ENCODE peak calls at places on chromosomes 6 and 20, in ten cellular contexts. F, C, B, I, D, Q, R, O, A and E are unnamed samples.

GRCh38 chr6:148238713-148239112 is 103.9 kb upstream of the SASH1 start:
- DNase-seq in B (no peak), I (no peak), R (no peak), O (no peak), F (no peak), C (no peak), D (no peak), Q (no peak), A (no peak), E (no peak)

GRCh38 chr6:132147530-132148011 is 196.4 kb upstream of the CCN2 start:
- DNase-seq in R (peak), C (no peak), Q (peak), A (no peak), O (no peak), B (no peak), I (peak), D (peak), F (no peak), E (no peak)

GRCh38 chr6:28765978-28766351 is 157.8 kb downstream of the TRIM27 start:
- DNase-seq in R (no peak), D (no peak), I (no peak), O (no peak), Q (no peak), A (peak), F (no peak), B (no peak), C (no peak), E (no peak)

GRCh38 chr6:155078331-155078745 is 83.2 kb downstream of the TIAM2 start:
- DNase-seq in C (no peak), Q (no peak), R (no peak), B (peak), F (no peak), A (peak), O (no peak), D (peak), I (no peak), E (no peak)

GRCh38 chr20:57618091-57618765 is 2.0 kb downstream of the ZBP1 start:
- DNase-seq in C (no peak), F (peak), A (peak), R (no peak), Q (no peak), B (no peak), I (no peak), D (no peak), O (peak), E (no peak)

GRCh38 chr6:37168809-37169457 is 1.0 kb upstream of the PIM1 start:
- DNase-seq in I (peak), O (peak), B (no peak), D (no peak), R (peak), A (no peak), C (no peak), Q (no peak), F (no peak), E (no peak)

GRCh38 chr6:157715766-157716171 is 107.3 kb upstream of the SNX9 start:
- DNase-seq in B (peak), R (peak), O (no peak), D (peak), Q (peak), I (no peak), C (no peak), A (peak), F (no peak), E (no peak)

GRCh38 chr6:53578371-53578770 is 33.5 kb upstream of the GCLC start:
- DNase-seq in A (no peak), B (no peak), D (no peak), C (no peak), F (no peak), O (no peak), I (no peak), R (no peak), Q (no peak), E (no peak)

GRCh38 chr6:104326173-104327001 is 533.3 kb downstream of the HACE1 start:
- DNase-seq in D (peak), R (peak), B (no peak), A (no peak), C (no peak), I (no peak), Q (peak), F (no peak), O (no peak), E (no peak)

GRCh38 chr20:47557218-47557617 is 55.5 kb downstream of the NCOA3 start:
- DNase-seq in F (no peak), R (no peak), D (no peak), A (no peak), B (no peak), Q (no peak), O (no peak), I (no peak), C (no peak), E (no peak)

GRCh38 chr6:21102201-21102600 is 491.4 kb upstream of the SOX4 start:
- DNase-seq in R (no peak), Q (no peak), C (no peak), F (no peak), A (no peak), I (peak), D (no peak), O (peak), B (no peak), E (no peak)

GRCh38 chr6:140915001-140915950 is 1217.4 kb upstream of the GJE1 start:
- DNase-seq in R (peak), D (no peak), B (no peak), F (no peak), A (no peak), Q (peak), C (no peak), O (no peak), I (no peak), E (no peak)

GRCh38 chr6:89371849-89372505 is 19.5 kb upstream of the UBE2J1 start:
- DNase-seq in I (peak), Q (peak), D (peak), B (peak), O (peak), A (peak), F (peak), C (peak), R (peak), E (peak)

GRCh38 chr20:38168791-38169589 is 3.9 kb upstream of the TGM2 start:
- DNase-seq in Q (no peak), B (no peak), R (no peak), O (no peak), F (no peak), A (no peak), C (no peak), D (no peak), I (no peak), E (no peak)

GRCh38 chr6:164109770-164110140 is 695.2 kb downstream of the QKI start:
- DNase-seq in C (no peak), B (no peak), O (peak), A (peak), I (peak), Q (peak), R (peak), D (peak), F (no peak), E (no peak)

GRCh38 chr20:35472209-35472608 is 16.8 kb downstream of the CEP250 start:
- DNase-seq in Q (no peak), O (no peak), I (no peak), C (no peak), A (no peak), D (no peak), B (no peak), R (no peak), F (no peak), E (no peak)

GRCh38 chr6:124714728-124715127 is 247.5 kb upstream of the RNF217 start:
- DNase-seq in O (no peak), Q (no peak), D (no peak), R (no peak), B (no peak), I (no peak), C (no peak), F (no peak), A (no peak), E (no peak)

GRCh38 chr6:26197736-26198625 is 110.8 kb downstream of the HFE start:
- DNase-seq in R (peak), C (no peak), D (peak), Q (no peak), O (peak), B (peak), A (peak), F (peak), I (peak), E (no peak)

GRCh38 chr20:25632940-25633790 is 9.4 kb upstream of the NANP start:
- DNase-seq in R (no peak), F (no peak), A (no peak), I (no peak), C (no peak), Q (peak), B (no peak), O (no peak), D (no peak), E (no peak)

GRCh38 chr6:7124631-7125030 is 16.9 kb downstream of the RREB1 start:
- DNase-seq in A (no peak), D (no peak), C (no peak), R (peak), O (no peak), Q (no peak), B (no peak), I (no peak), F (no peak), E (no peak)

GRCh38 chr6:113599444-113599843 is 257.7 kb upstream of the MARCKS start:
- DNase-seq in R (peak), A (no peak), I (no peak), F (no peak), C (no peak), Q (no peak), O (no peak), D (peak), B (no peak), E (no peak)

GRCh38 chr6:109872968-109873545 is 105.1 kb upstream of the GPR6 start:
- DNase-seq in A (no peak), D (no peak), B (no peak), R (no peak), I (no peak), F (no peak), Q (no peak), O (no peak), C (no peak), E (no peak)

GRCh38 chr6:33988121-33989015 is 157.5 kb downstream of the GRM4 start:
- DNase-seq in F (no peak), B (peak), O (no peak), Q (no peak), A (peak), I (no peak), C (no peak), R (no peak), D (no peak), E (no peak)

GRCh38 chr6:169371344-169372144 is 117.9 kb upstream of the THBS2 start:
- DNase-seq in O (peak), D (peak), C (no peak), I (peak), Q (peak), A (peak), F (no peak), R (no peak), B (no peak), E (no peak)

GRCh38 chr6:127547909-127548649 is 28.9 kb upstream of the C6orf58 start:
- DNase-seq in B (no peak), Q (peak), I (peak), D (peak), R (peak), C (no peak), F (no peak), O (no peak), A (no peak), E (no peak)

GRCh38 chr20:63413963-63414684 is 53.0 kb upstream of the CHRNA4 start:
- DNase-seq in O (no peak), F (no peak), Q (no peak), C (no peak), D (no peak), I (no peak), A (no peak), R (no peak), B (no peak), E (no peak)

GRCh38 chr6:1348675-1349074 is 36.8 kb downstream of the FOXQ1 start:
- DNase-seq in C (no peak), A (no peak), Q (peak), R (peak), O (no peak), D (peak), I (peak), F (no peak), B (no peak), E (no peak)

GRCh38 chr6:167420858-167421766 is 96.2 kb downstream of the TTLL2 start:
- DNase-seq in C (no peak), O (no peak), A (peak), I (no peak), R (no peak), D (no peak), B (no peak), Q (no peak), F (no peak), E (no peak)

GRCh38 chr6:90231308-90231707 is 65.3 kb downstream of the BACH2 start:
- DNase-seq in O (no peak), R (no peak), D (no peak), F (no peak), Q (no peak), B (no peak), I (no peak), C (no peak), A (no peak), E (no peak)

GRCh38 chr6:70194421-70194820 is 108.5 kb downstream of the COL9A1 start:
- DNase-seq in D (no peak), O (no peak), F (no peak), C (no peak), B (no peak), I (no peak), Q (no peak), R (no peak), A (no peak), E (no peak)

GRCh38 chr6:36788768-36789167 is 50.5 kb downstream of the CPNE5 start:
- DNase-seq in D (peak), I (peak), R (no peak), Q (no peak), O (peak), F (no peak), A (no peak), B (no peak), C (no peak), E (no peak)

GRCh38 chr6:75431379-75431778 is 62.2 kb downstream of the FILIP1 start:
- DNase-seq in I (no peak), Q (no peak), O (peak), A (peak), B (no peak), C (no peak), F (no peak), D (peak), R (peak), E (no peak)

GRCh38 chr20:57596998-57597939 is 23.0 kb downstream of the ZBP1 start:
- DNase-seq in C (peak), D (peak), F (peak), Q (peak), I (peak), R (peak), B (peak), A (peak), O (peak), E (peak)

GRCh38 chr6:125363010-125363359 is 61.2 kb upstream of the HDDC2 start:
- DNase-seq in R (no peak), O (no peak), Q (peak), I (peak), B (no peak), D (no peak), F (no peak), A (peak), C (no peak), E (no peak)

GRCh38 chr20:32674362-32674789 is 635 bp upstream of the C20orf203 start:
- DNase-seq in I (peak), A (peak), C (peak), R (peak), Q (peak), F (peak), B (no peak), O (peak), D (peak), E (peak)

GRCh38 chr6:113936093-113936934 is 34.6 kb downstream of the HDAC2 start:
- DNase-seq in R (peak), I (peak), A (peak), B (no peak), F (no peak), C (no peak), D (peak), Q (peak), O (no peak), E (peak)

GRCh38 chr6:44735631-44735963 is 348.1 kb downstream of the CDC5L start:
- DNase-seq in C (no peak), B (no peak), Q (peak), R (peak), D (peak), I (no peak), O (peak), A (no peak), F (no peak), E (no peak)

GRCh38 chr6:5540375-5540774 is 279.1 kb downstream of the FARS2 start:
- DNase-seq in R (no peak), O (no peak), A (no peak), C (no peak), B (no peak), Q (peak), F (no peak), D (no peak), I (no peak), E (no peak)

GRCh38 chr20:39829255-39829654 is 859.8 kb downstream of the MAFB start:
- DNase-seq in A (peak), I (peak), F (no peak), D (peak), Q (peak), R (peak), O (peak), B (no peak), C (no peak), E (no peak)
- TF ChIP-seq CTCF in A (peak), I (peak), F (no peak), D (peak), Q (peak), R (peak), O (no peak), B (no peak), C (no peak), E (peak)

GRCh38 chr6:122610690-122611455 is 668 bp downstream of the PKIB start:
- DNase-seq in Q (no peak), R (peak), O (peak), I (peak), A (peak), F (no peak), C (peak), D (peak), B (no peak), E (peak)

GRCh38 chr6:122612838-122613237 is 2.6 kb downstream of the PKIB start:
- DNase-seq in F (no peak), B (no peak), D (no peak), O (no peak), I (no peak), A (no peak), Q (no peak), C (no peak), R (no peak), E (no peak)

GRCh38 chr6:122615409-122615808 is 5.2 kb downstream of the PKIB start:
- DNase-seq in A (no peak), F (no peak), Q (no peak), O (no peak), I (no peak), B (no peak), R (no peak), C (no peak), D (no peak), E (no peak)

GRCh38 chr6:122614303-122614702 is 4.1 kb downstream of the PKIB start:
- DNase-seq in D (no peak), B (no peak), I (no peak), F (no peak), Q (no peak), A (no peak), C (no peak), O (no peak), R (no peak), E (no peak)

DNA sequence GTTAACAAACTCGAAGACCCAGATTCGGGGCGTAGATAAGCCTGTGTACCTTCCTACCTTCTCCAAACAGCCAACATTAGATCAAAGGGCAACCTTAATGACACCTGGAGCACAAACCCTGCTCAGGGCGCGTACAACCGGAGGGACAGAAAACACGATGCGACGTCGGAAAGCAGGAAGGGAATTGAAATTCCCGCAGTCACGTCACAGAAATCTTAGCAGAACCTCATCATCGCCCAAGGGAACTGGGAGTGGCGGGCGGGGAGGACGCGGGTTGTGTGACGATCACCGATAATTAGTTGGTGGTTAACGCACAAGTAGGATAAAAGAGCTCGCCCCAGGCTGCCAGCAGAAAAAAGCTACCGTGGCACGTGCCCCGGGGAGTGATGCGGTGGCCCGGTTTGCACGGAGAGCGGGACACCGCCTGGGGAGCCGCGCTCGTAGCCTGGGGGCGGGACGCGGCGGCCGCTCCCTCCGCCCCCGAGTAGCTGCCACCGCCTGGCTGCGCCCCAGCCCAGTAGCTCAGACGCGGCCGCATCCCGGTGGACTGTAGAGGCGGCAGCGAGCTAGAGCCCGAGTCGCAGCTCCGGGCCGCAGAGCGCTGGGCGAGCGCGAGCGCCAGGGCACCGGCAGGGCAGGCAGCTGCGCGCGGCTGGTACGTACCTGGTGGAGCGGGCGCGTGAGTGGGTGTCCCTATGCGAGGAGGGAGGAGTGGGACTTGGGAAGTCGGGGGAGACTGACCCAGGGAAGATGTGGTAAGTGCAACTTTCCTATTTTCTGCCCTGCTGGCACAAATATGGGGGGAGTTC is at the start of gene PKIB:
- DNase-seq in Q (peak), C (peak), D (peak), B (no peak), F (no peak), R (peak), I (peak), A (peak), O (peak), E (peak)
- TF ChIP-seq CTCF in Q (peak), C (no peak), D (peak), B (no peak), F (no peak), R (peak), I (peak), A (peak), O (no peak), E (no peak)

DNA sequence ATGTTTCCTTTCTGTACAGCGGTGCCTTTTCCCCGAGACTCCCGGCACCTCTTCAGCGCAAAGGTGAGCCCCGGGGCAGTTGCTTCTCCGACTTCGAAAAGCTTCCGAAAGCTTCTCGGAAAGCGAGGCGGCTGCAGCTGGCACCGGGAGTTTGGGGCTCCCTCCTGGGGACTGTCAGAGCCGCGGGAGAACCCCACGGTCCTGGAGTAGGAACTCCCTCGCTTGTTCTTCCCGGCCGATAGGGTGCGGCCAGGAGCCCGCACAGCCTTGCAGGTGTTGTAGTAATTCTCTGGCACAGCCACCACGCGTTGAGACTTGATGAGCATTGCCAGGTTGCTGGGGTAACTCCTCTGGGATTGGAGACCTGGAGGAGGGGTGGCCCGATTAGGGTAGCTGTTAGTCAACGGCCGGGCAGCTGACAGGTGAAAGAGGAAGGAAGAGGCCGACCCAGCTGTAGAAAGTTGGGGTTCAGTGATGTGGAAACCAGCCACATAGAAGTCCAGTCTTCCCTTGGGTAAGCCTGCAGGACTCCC is 708 bp downstream of the KDM1B start:
- DNase-seq in O (peak), Q (peak), I (peak), F (peak), B (peak), A (peak), C (peak), R (peak), D (peak), E (peak)
- TF ChIP-seq CTCF in O (no peak), Q (peak), I (peak), F (no peak), B (no peak), A (peak), C (no peak), R (peak), D (peak), E (peak)

GRCh38 chr6:111727798-111728197 is 122.1 kb upstream of the TRAF3IP2 start:
- DNase-seq in F (no peak), Q (no peak), A (no peak), D (peak), C (no peak), I (peak), B (no peak), O (no peak), R (peak), E (no peak)
- TF ChIP-seq CTCF in F (no peak), Q (peak), A (no peak), D (peak), C (peak), I (peak), B (peak), O (peak), R (peak), E (no peak)